ENCODE peak calls at places on chromosomes 2 and 18, in five cellular contexts. S is cardiac muscle cell, T is HFFc6, Y is A549, P is astrocyte of the cerebellum. X is an unnamed sample.
A peak's percentile ranks its signal among the peaks of the same experiment; 100 is the strongest.

GRCh38 chr2:74843371-74844298 is 9.7 kb downstream of the HK2 start:
- DNase-seq in Y (no peak), T (peak; percentile 64), P (peak; percentile 31), S (peak; percentile 87), X (no peak)

GRCh38 chr18:50949185-50949584 is 18.7 kb upstream of the ELAC1 start:
- DNase-seq in Y (no peak), S (no peak), T (no peak), P (no peak), X (no peak)

GRCh38 chr2:47404356-47404755 is 1.4 kb downstream of the MSH2 start:
- DNase-seq in P (no peak), Y (no peak), S (no peak), T (no peak), X (no peak)

GRCh38 chr2:199410130-199410529 is 47.6 kb downstream of the SATB2 start:
- DNase-seq in Y (no peak), P (peak; percentile 8), T (peak; percentile 28), S (no peak), X (no peak)

GRCh38 chr18:37535968-37536367 is 29.6 kb downstream of the CELF4 start:
- DNase-seq in Y (no peak), P (no peak), T (peak; percentile 28), S (peak; percentile 55), X (no peak)

GRCh38 chr2:46780411-46780800 is 135.2 kb downstream of the MCFD2 start:
- DNase-seq in Y (no peak), S (peak; percentile 53), T (no peak), P (peak; percentile 32), X (no peak)

GRCh38 chr2:24022975-24023575 is 13.2 kb downstream of the MFSD2B start:
- DNase-seq in T (no peak), P (no peak), S (no peak), Y (no peak), X (no peak)

GRCh38 chr2:144770616-144771230 is 250.8 kb upstream of the ZEB2 start:
- DNase-seq in Y (no peak), P (no peak), T (no peak), S (no peak), X (no peak)

GRCh38 chr18:51149605-51150429 is 47.7 kb downstream of the MEX3C start:
- DNase-seq in Y (no peak), S (peak; percentile 63), T (peak; percentile 58), P (peak; percentile 40), X (no peak)

GRCh38 chr2:56369316-56369715 is 185.5 kb downstream of the CCDC85A start:
- DNase-seq in T (peak; percentile 42), S (no peak), P (peak; percentile 2), Y (no peak), X (no peak)

GRCh38 chr2:202545523-202545922 is 89.2 kb upstream of the FAM117B start:
- DNase-seq in T (no peak), Y (no peak), P (no peak), S (peak; percentile 10), X (peak; percentile 11)

GRCh38 chr2:149033716-149034115 is 4.8 kb upstream of the LYPD6B start:
- DNase-seq in Y (no peak), P (no peak), T (no peak), S (no peak), X (no peak)

GRCh38 chr2:72991439-72991725 is 74.1 kb downstream of the EMX1 start:
- DNase-seq in S (no peak), T (no peak), P (no peak), Y (no peak), X (no peak)

GRCh38 chr2:189982777-189983394 is 79.6 kb downstream of the MSTN start:
- DNase-seq in P (peak; percentile 0), Y (peak; percentile 8), T (no peak), S (peak; percentile 5), X (peak; percentile 37)

GRCh38 chr18:79621501-79621900 is 58.1 kb upstream of the CTDP1 start:
- DNase-seq in P (no peak), T (no peak), S (no peak), Y (no peak), X (no peak)

GRCh38 chr18:35730738-35731370 is 149.3 kb downstream of the GALNT1 start:
- DNase-seq in Y (no peak), P (no peak), S (peak; percentile 81), T (no peak), X (no peak)

GRCh38 chr2:144489315-144489920 is 30.5 kb downstream of the ZEB2 start:
- DNase-seq in S (no peak), Y (no peak), T (no peak), P (no peak), X (no peak)

GRCh38 chr2:186576614-186577013 is 13.2 kb upstream of the ITGAV start:
- DNase-seq in P (no peak), S (peak; percentile 55), T (peak; percentile 18), Y (no peak), X (no peak)

GRCh38 chr2:98601532-98602132 is 6.7 kb downstream of the COA5 start:
- DNase-seq in P (no peak), S (peak; percentile 54), T (peak; percentile 32), Y (peak; percentile 52), X (peak; percentile 12)

GRCh38 chr2:60867848-60868247 is 13.5 kb upstream of the REL start:
- DNase-seq in S (no peak), T (no peak), P (no peak), Y (no peak), X (peak; percentile 73)

GRCh38 chr2:165280356-165280755 is 41.1 kb downstream of the SCN2A start:
- DNase-seq in S (no peak), P (no peak), Y (no peak), T (no peak), X (no peak)

GRCh38 chr2:165281387-165281786 is 42.2 kb downstream of the SCN2A start:
- DNase-seq in Y (no peak), T (no peak), P (no peak), S (no peak), X (no peak)

GRCh38 chr2:165277295-165277694 is 38.1 kb downstream of the SCN2A start:
- DNase-seq in S (no peak), Y (no peak), P (peak; percentile 15), T (no peak), X (peak; percentile 23)

GRCh38 chr2:165275932-165276331 is 36.7 kb downstream of the SCN2A start:
- DNase-seq in Y (no peak), T (no peak), S (no peak), P (no peak), X (no peak)

DNA sequence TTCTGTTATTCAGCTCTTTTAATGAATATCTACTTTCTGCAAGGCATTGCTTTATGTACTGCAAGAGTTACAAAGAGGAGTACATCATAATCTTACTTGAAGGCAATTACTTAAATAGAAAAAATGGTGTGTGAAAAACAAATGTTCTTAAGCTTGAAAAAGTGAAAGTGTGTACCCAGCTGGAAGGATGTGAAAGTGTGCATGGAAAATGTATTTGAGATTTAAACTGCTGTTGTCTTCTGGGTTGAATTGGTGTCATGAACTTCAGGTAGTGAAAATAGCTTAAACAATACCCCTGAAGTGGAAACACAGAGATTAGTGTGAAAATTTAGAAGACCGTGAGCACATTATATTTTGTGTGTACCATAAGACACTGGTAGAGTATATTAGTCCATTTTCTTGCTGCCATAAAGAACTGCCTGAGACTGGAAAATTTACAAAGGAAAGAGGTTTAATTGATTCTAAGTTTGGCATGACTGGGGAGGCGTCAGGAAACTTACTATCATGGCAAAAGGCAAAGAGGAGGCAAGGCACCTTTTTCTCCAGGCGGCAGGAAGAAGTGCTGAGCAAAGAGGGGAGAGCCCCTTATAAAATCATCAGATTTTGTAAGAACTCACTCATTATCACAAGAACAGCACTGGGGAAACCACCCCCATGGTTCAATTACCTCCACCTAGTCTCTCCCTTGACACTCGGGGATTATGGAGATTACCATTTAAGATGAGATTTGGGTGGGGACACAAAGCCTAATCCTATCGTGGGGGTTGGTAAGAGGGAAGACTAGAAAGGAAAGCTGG is 38.8 kb downstream of the SCN2A start:
- DNase-seq in P (no peak), Y (no peak), S (no peak), T (no peak), X (no peak)
- TF ChIP-seq CTCF in P (no peak), Y (no peak), S (no peak), T (no peak), X (no peak)

DNA sequence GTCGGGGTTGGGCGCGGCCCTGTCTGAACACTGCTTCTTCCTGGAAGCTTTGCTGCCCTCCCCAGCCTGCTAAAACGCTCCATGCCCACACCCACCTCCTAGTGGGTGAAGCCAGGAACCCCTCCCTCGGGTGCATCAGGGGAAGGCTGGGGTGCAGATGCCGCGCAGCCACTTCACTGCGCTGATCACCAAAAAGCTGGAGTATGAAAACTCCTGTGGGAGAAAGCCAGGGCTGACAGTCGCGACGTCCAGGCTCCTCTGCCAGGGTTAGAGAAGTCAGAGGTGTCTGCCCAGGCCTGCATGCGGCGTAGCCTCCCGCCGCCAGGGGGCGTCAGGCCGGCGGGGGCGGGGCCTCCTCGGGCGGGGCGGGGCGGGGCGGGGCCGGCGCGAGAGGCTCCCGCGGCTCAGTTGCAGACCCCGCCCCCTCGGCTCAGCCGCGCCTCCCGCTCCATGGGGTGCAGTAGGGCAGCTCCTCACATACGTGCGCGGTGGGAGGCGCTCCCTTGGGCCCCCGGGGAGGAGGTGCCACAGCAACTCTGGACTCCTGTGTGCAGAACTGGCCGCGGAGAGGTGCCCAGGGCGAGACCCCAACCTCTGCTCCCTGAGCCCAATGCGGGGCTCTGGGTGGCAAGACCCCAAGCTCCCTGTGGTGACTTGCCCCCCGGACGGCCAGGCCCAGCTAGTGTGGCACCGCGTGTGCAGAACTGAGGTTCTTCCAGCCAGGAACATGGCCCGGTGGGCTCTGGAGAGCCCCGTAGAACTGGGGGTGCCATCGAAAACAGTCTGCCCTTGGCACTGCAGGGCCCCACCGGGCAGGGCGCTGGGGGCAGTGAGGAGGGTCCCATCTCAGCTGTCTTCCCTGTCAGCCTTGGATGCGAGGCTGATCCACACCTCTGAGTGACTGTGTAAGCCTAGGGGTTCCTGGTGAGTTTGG is 1.8 kb upstream of the RNPEPL1 start:
- DNase-seq in P (no peak), Y (no peak), T (peak; percentile 62), S (peak; percentile 91), X (peak; percentile 91)
- TF ChIP-seq CTCF in P (peak; percentile 76), Y (peak; percentile 92), T (peak; percentile 99), S (peak; percentile 65), X (peak; percentile 79)

GRCh38 chr2:62293490-62294212 is 97.7 kb downstream of the B3GNT2 start:
- DNase-seq in P (no peak), S (peak; percentile 18), Y (no peak), T (no peak), X (no peak)

GRCh38 chr2:62300925-62301324 is 105.0 kb downstream of the B3GNT2 start:
- DNase-seq in T (no peak), Y (no peak), S (no peak), P (no peak), X (no peak)

GRCh38 chr2:62296034-62296832 is 100.3 kb downstream of the B3GNT2 start:
- DNase-seq in Y (no peak), P (no peak), S (no peak), T (no peak), X (no peak)

GRCh38 chr2:62296833-62297641 is 101.1 kb downstream of the B3GNT2 start:
- DNase-seq in P (no peak), T (no peak), Y (no peak), S (no peak), X (no peak)

GRCh38 chr2:62297642-62298010 is 101.7 kb downstream of the B3GNT2 start:
- DNase-seq in P (no peak), T (no peak), Y (no peak), S (peak; percentile 43), X (no peak)
- TF ChIP-seq CTCF in P (no peak), T (peak; percentile 51), Y (peak; percentile 20), S (peak; percentile 33), X (peak; percentile 50)

GRCh38 chr2:6909431-6910385 is 7.5 kb upstream of the RNF144A start:
- DNase-seq in T (no peak), P (no peak), Y (no peak), S (no peak), X (no peak)
- TF ChIP-seq CTCF in T (no peak), P (no peak), Y (no peak), S (no peak), X (no peak)